ENCODE peak calls at places on chromosomes 2 and 18, in six cellular contexts. One of them, this sample, is unnamed.

GRCh38 chr2:206783718-206784117 is 18.3 kb downstream of the FASTKD2 start:
- DNase-seq in hepatocyte: no peak
- DNase-seq in upper lobe of right lung: no peak
- DNase-seq in right lobe of liver: no peak
- DNase-seq in fibroblast of lung: peak
- DNase-seq in GM12878: no peak
- DNase-seq in this sample: peak

GRCh38 chr2:225040862-225041209 is 1.4 kb downstream of the DOCK10 start:
- DNase-seq in hepatocyte: no peak
- DNase-seq in upper lobe of right lung: no peak
- DNase-seq in right lobe of liver: peak
- DNase-seq in fibroblast of lung: peak
- DNase-seq in GM12878: no peak
- DNase-seq in this sample: no peak

GRCh38 chr2:200812122-200813022 is 662 bp downstream of the BZW1 start:
- DNase-seq in hepatocyte: peak
- DNase-seq in upper lobe of right lung: peak
- DNase-seq in right lobe of liver: peak
- DNase-seq in fibroblast of lung: peak
- DNase-seq in GM12878: no peak
- DNase-seq in this sample: peak

GRCh38 chr18:77140439-77141109 is 8.0 kb upstream of the MBP start:
- DNase-seq in hepatocyte: peak
- DNase-seq in upper lobe of right lung: no peak
- DNase-seq in right lobe of liver: peak
- DNase-seq in fibroblast of lung: no peak
- DNase-seq in GM12878: no peak
- DNase-seq in this sample: no peak

GRCh38 chr2:108855194-108855593 is 68.6 kb downstream of the CCDC138 start:
- DNase-seq in hepatocyte: peak
- DNase-seq in upper lobe of right lung: no peak
- DNase-seq in right lobe of liver: no peak
- DNase-seq in fibroblast of lung: peak
- DNase-seq in GM12878: no peak
- DNase-seq in this sample: peak

GRCh38 chr2:67037655-67038054 is 359.5 kb upstream of the ETAA1 start:
- DNase-seq in hepatocyte: peak
- DNase-seq in upper lobe of right lung: no peak
- DNase-seq in right lobe of liver: no peak
- DNase-seq in fibroblast of lung: no peak
- DNase-seq in GM12878: no peak
- DNase-seq in this sample: no peak

GRCh38 chr2:173963323-173963816 is 1.8 kb downstream of the SP3 start:
- DNase-seq in hepatocyte: peak
- DNase-seq in upper lobe of right lung: no peak
- DNase-seq in right lobe of liver: no peak
- DNase-seq in fibroblast of lung: peak
- DNase-seq in GM12878: no peak
- DNase-seq in this sample: peak

GRCh38 chr18:26516964-26517363 is 31.4 kb downstream of the KCTD1 start:
- DNase-seq in hepatocyte: no peak
- DNase-seq in upper lobe of right lung: no peak
- DNase-seq in right lobe of liver: no peak
- DNase-seq in fibroblast of lung: peak
- DNase-seq in GM12878: no peak
- DNase-seq in this sample: peak

GRCh38 chr2:219736196-219736595 is 108.8 kb downstream of the SLC4A3 start:
- DNase-seq in hepatocyte: peak
- DNase-seq in upper lobe of right lung: no peak
- DNase-seq in right lobe of liver: no peak
- DNase-seq in fibroblast of lung: peak
- DNase-seq in GM12878: no peak
- DNase-seq in this sample: peak

GRCh38 chr2:8676191-8676914 is 5.5 kb upstream of the ID2 start:
- DNase-seq in hepatocyte: peak
- DNase-seq in upper lobe of right lung: peak
- DNase-seq in right lobe of liver: peak
- DNase-seq in fibroblast of lung: peak
- DNase-seq in GM12878: no peak
- DNase-seq in this sample: peak

GRCh38 chr2:226050822-226051221 is 651.3 kb downstream of the NYAP2 start:
- DNase-seq in hepatocyte: no peak
- DNase-seq in upper lobe of right lung: no peak
- DNase-seq in right lobe of liver: no peak
- DNase-seq in fibroblast of lung: peak
- DNase-seq in GM12878: no peak
- DNase-seq in this sample: no peak

GRCh38 chr2:186183406-186183805 is 302.7 kb upstream of the ZC3H15 start:
- DNase-seq in hepatocyte: no peak
- DNase-seq in upper lobe of right lung: no peak
- DNase-seq in right lobe of liver: no peak
- DNase-seq in fibroblast of lung: no peak
- DNase-seq in GM12878: no peak
- DNase-seq in this sample: no peak

GRCh38 chr2:64644240-64645013 is 9.3 kb downstream of the SERTAD2 start:
- DNase-seq in hepatocyte: peak
- DNase-seq in upper lobe of right lung: peak
- DNase-seq in right lobe of liver: peak
- DNase-seq in fibroblast of lung: peak
- DNase-seq in GM12878: no peak
- DNase-seq in this sample: peak

GRCh38 chr2:207403950-207404349 is 125.8 kb upstream of the CREB1 start:
- DNase-seq in hepatocyte: no peak
- DNase-seq in upper lobe of right lung: no peak
- DNase-seq in right lobe of liver: no peak
- DNase-seq in fibroblast of lung: peak
- DNase-seq in GM12878: no peak
- DNase-seq in this sample: peak

GRCh38 chr2:196431957-196432356 is 207.6 kb upstream of the CCDC150 start:
- DNase-seq in hepatocyte: no peak
- DNase-seq in upper lobe of right lung: no peak
- DNase-seq in right lobe of liver: no peak
- DNase-seq in fibroblast of lung: peak
- DNase-seq in GM12878: no peak
- DNase-seq in this sample: no peak

GRCh38 chr18:2326999-2327398 is 244.3 kb downstream of the METTL4 start:
- DNase-seq in hepatocyte: no peak
- DNase-seq in upper lobe of right lung: no peak
- DNase-seq in right lobe of liver: no peak
- DNase-seq in fibroblast of lung: peak
- DNase-seq in GM12878: no peak
- DNase-seq in this sample: peak

GRCh38 chr2:196253115-196253484 is 81.7 kb upstream of the STK17B start:
- DNase-seq in hepatocyte: no peak
- DNase-seq in upper lobe of right lung: no peak
- DNase-seq in right lobe of liver: no peak
- DNase-seq in fibroblast of lung: peak
- DNase-seq in GM12878: no peak
- DNase-seq in this sample: no peak

GRCh38 chr2:171883275-171883893 is 10.7 kb downstream of the SLC25A12 start:
- DNase-seq in hepatocyte: no peak
- DNase-seq in upper lobe of right lung: no peak
- DNase-seq in right lobe of liver: no peak
- DNase-seq in fibroblast of lung: no peak
- DNase-seq in GM12878: no peak
- DNase-seq in this sample: no peak

GRCh38 chr2:238370482-238371372 is 50.4 kb downstream of the TRAF3IP1 start:
- DNase-seq in hepatocyte: peak
- DNase-seq in upper lobe of right lung: peak
- DNase-seq in right lobe of liver: peak
- DNase-seq in fibroblast of lung: peak
- DNase-seq in GM12878: no peak
- DNase-seq in this sample: peak

GRCh38 chr2:239970004-239970623 is 55.0 kb downstream of the NDUFA10 start:
- DNase-seq in hepatocyte: no peak
- DNase-seq in upper lobe of right lung: no peak
- DNase-seq in right lobe of liver: no peak
- DNase-seq in fibroblast of lung: no peak
- DNase-seq in GM12878: no peak
- DNase-seq in this sample: peak

GRCh38 chr2:28567076-28567471 is 71.2 kb downstream of the PLB1 start:
- DNase-seq in hepatocyte: peak
- DNase-seq in upper lobe of right lung: peak
- DNase-seq in right lobe of liver: no peak
- DNase-seq in fibroblast of lung: no peak
- DNase-seq in GM12878: no peak
- DNase-seq in this sample: no peak

GRCh38 chr2:31420936-31421335 is 6.4 kb upstream of the XDH start:
- DNase-seq in hepatocyte: no peak
- DNase-seq in upper lobe of right lung: no peak
- DNase-seq in right lobe of liver: no peak
- DNase-seq in fibroblast of lung: peak
- DNase-seq in GM12878: no peak
- DNase-seq in this sample: peak

DNA sequence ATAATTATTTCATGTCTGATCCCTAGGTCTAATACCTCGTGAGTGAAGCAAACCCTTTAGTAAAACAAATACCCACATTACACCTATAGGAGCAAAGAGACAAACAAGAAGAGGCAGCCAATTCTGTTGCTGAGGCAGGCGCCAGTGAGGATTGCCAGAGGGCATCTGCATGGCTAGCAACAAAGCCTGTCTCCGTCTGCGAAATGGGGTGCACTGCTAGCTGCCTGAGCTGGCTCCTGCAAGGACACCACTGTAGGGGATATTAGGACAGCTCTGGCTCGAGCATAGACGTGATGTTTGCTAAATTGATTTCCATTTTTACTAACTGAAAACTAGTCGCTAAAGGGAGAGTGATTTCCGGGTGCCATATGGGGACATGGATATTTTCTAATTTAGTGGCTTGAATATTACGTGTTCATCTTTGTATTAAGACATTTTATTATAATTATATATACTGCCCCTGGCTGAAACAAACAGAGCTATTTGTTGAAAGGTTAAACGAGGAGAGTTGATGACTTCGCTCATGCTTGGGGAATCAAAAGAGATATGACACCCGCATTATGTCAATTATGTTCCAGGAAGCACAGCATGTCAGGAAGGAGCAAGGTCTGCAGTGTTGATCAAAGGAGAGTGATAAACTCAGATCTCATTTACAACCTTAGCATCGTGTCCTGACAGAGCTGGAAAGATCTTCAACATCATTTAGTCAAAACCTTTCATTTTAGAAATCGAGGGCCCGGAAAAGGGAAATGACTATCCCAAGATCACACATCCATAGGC is 510.0 kb downstream of the TDRD15 start:
- DNase-seq in hepatocyte: no peak
- DNase-seq in upper lobe of right lung: no peak
- DNase-seq in right lobe of liver: no peak
- DNase-seq in fibroblast of lung: no peak
- DNase-seq in GM12878: no peak
- DNase-seq in this sample: no peak
- TF ChIP-seq CTCF in hepatocyte: no peak
- TF ChIP-seq CTCF in upper lobe of right lung: no peak
- TF ChIP-seq CTCF in right lobe of liver: no peak
- TF ChIP-seq CTCF in fibroblast of lung: no peak
- TF ChIP-seq CTCF in GM12878: no peak
- TF ChIP-seq CTCF in this sample: no peak

GRCh38 chr18:9403795-9404564 is 69.4 kb downstream of the TWSG1 start:
- DNase-seq in hepatocyte: no peak
- DNase-seq in upper lobe of right lung: no peak
- DNase-seq in right lobe of liver: no peak
- DNase-seq in fibroblast of lung: no peak
- DNase-seq in GM12878: no peak
- DNase-seq in this sample: no peak
- TF ChIP-seq CTCF in hepatocyte: no peak
- TF ChIP-seq CTCF in upper lobe of right lung: no peak
- TF ChIP-seq CTCF in right lobe of liver: no peak
- TF ChIP-seq CTCF in fibroblast of lung: no peak
- TF ChIP-seq CTCF in GM12878: peak
- TF ChIP-seq CTCF in this sample: no peak

GRCh38 chr18:12374398-12374797 is 2.6 kb downstream of the AFG3L2 start:
- DNase-seq in hepatocyte: no peak
- DNase-seq in upper lobe of right lung: no peak
- DNase-seq in right lobe of liver: no peak
- DNase-seq in fibroblast of lung: no peak
- DNase-seq in GM12878: no peak
- DNase-seq in this sample: no peak

GRCh38 chr18:12376718-12377555 is at the start of gene AFG3L2:
- DNase-seq in hepatocyte: peak
- DNase-seq in upper lobe of right lung: peak
- DNase-seq in right lobe of liver: peak
- DNase-seq in fibroblast of lung: peak
- DNase-seq in GM12878: peak
- DNase-seq in this sample: peak

GRCh38 chr18:12373771-12374116 is 3.3 kb downstream of the AFG3L2 start:
- DNase-seq in hepatocyte: no peak
- DNase-seq in upper lobe of right lung: no peak
- DNase-seq in right lobe of liver: no peak
- DNase-seq in fibroblast of lung: no peak
- DNase-seq in GM12878: no peak
- DNase-seq in this sample: no peak

GRCh38 chr18:12376034-12376717 is 851 bp downstream of the AFG3L2 start:
- DNase-seq in hepatocyte: peak
- DNase-seq in upper lobe of right lung: no peak
- DNase-seq in right lobe of liver: peak
- DNase-seq in fibroblast of lung: no peak
- DNase-seq in GM12878: no peak
- DNase-seq in this sample: peak

DNA sequence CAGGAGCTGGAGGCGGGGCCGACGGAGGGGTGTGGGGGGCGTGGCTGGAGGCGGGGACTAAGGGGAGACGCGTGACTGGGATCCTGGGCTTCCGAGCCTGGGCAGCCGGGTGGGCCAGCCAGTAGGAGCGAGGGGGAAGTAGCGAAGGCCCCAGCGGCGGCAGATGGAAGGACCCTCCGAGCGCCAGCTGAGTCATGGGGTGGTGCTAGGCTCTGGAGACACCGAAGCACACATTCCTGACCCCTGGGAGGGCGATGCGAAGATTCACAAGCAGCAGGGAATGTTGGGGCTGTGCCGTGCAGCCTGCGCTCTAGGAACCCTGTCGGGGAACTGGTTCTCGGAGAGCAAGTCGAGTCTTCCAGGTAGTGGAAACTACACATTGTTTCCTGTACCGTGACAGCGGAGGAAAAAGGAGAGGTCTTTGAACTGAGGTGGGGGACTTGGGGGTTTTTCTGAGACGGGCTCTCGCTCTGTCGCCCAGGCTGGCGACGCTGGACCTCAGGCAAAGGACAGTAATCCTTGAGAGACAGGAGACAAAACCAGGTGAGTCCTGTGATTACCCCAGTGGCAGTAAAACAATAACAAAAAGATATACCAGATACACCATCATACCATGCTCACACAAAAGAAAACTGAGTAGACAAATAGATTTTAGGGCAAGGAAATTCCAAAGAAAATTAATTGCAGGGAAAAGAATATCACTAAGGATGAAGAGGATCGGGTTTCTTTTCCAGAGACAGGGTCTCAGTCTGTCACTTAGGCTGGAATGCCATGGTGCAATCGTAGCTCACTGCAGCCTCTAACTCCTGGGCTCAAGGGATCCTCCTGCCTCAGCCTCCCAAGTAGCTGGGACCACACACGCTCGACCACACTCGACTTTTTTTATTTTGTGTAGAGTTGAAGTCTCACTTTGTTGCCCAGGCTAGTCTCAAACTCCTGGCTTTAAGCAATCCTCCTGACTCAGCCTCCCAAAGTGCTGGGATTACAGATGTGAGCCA is 828 bp upstream of the AFG3L2 start:
- DNase-seq in hepatocyte: peak
- DNase-seq in upper lobe of right lung: no peak
- DNase-seq in right lobe of liver: no peak
- DNase-seq in fibroblast of lung: peak
- DNase-seq in GM12878: no peak
- DNase-seq in this sample: no peak
- TF ChIP-seq CTCF in hepatocyte: no peak
- TF ChIP-seq CTCF in upper lobe of right lung: peak
- TF ChIP-seq CTCF in right lobe of liver: peak
- TF ChIP-seq CTCF in fibroblast of lung: no peak
- TF ChIP-seq CTCF in GM12878: no peak
- TF ChIP-seq CTCF in this sample: no peak

GRCh38 chr2:217988840-217989204 is 14.0 kb downstream of the TNS1 start:
- DNase-seq in hepatocyte: no peak
- DNase-seq in upper lobe of right lung: peak
- DNase-seq in right lobe of liver: no peak
- DNase-seq in fibroblast of lung: peak
- DNase-seq in GM12878: no peak
- DNase-seq in this sample: no peak
- TF ChIP-seq CTCF in hepatocyte: no peak
- TF ChIP-seq CTCF in upper lobe of right lung: peak
- TF ChIP-seq CTCF in right lobe of liver: no peak
- TF ChIP-seq CTCF in fibroblast of lung: no peak
- TF ChIP-seq CTCF in GM12878: no peak
- TF ChIP-seq CTCF in this sample: no peak